ENCODE peak calls at places on chromosomes 7 and 10, in eight cellular contexts. O is cardiac muscle cell, K is progenitor cell of endocrine pancreas, C is iris pigment epithelial cell, U is occipital lobe, R is body of pancreas, W is WTC11, T is sciatic nerve. I is an unnamed sample.

GRCh38 chr10:101903827-101904520 is 60.4 kb upstream of the KCNIP2 start:
- DNase-seq in O (no peak), K (no peak), C (no peak), U (no peak), R (no peak), W (no peak), T (no peak), I (no peak)

GRCh38 chr7:91055219-91055618 is 209.0 kb upstream of the FZD1 start:
- DNase-seq in O (no peak), K (no peak), C (no peak), U (no peak), R (no peak), W (no peak), T (no peak), I (no peak)

GRCh38 chr7:117193564-117193963 is 129.3 kb downstream of the WNT2 start:
- DNase-seq in O (no peak), K (no peak), C (peak), U (no peak), R (no peak), W (no peak), T (no peak), I (no peak)

GRCh38 chr7:234712-235553 is 42.6 kb downstream of the FAM20C start:
- DNase-seq in O (no peak), K (no peak), C (no peak), U (no peak), R (peak), W (no peak), T (no peak), I (no peak)

GRCh38 chr7:104275900-104276299 is 52.5 kb upstream of the LHFPL3 start:
- DNase-seq in O (no peak), K (no peak), C (peak), U (no peak), R (no peak), W (no peak), T (no peak), I (no peak)

GRCh38 chr10:130341325-130341724 is 205.1 kb downstream of the GLRX3 start:
- DNase-seq in O (peak), K (peak), C (peak), U (no peak), R (peak), W (no peak), T (no peak), I (no peak)

GRCh38 chr10:7789390-7789789 is 1.4 kb downstream of the ATP5F1C start:
- DNase-seq in O (peak), K (no peak), C (peak), U (no peak), R (peak), W (no peak), T (no peak), I (peak)

GRCh38 chr7:73920406-73921134 is 59.6 kb downstream of the TMEM270 start:
- DNase-seq in O (no peak), K (no peak), C (no peak), U (no peak), R (no peak), W (no peak), T (no peak), I (no peak)

GRCh38 chr7:5699951-5700384 is 81.5 kb downstream of the RNF216 start:
- DNase-seq in O (no peak), K (no peak), C (peak), U (peak), R (peak), W (no peak), T (no peak), I (no peak)

GRCh38 chr10:72089618-72090017 is 1.3 kb upstream of the SPOCK2 start:
- DNase-seq in O (no peak), K (no peak), C (no peak), U (no peak), R (no peak), W (no peak), T (no peak), I (no peak)

GRCh38 chr10:50382576-50383023 is 131.3 kb upstream of the ASAH2 start:
- DNase-seq in O (no peak), K (no peak), C (no peak), U (no peak), R (no peak), W (no peak), T (no peak), I (no peak)

GRCh38 chr10:89337493-89337892 is 9.7 kb downstream of the IFIT3 start:
- DNase-seq in O (no peak), K (no peak), C (peak), U (no peak), R (no peak), W (no peak), T (no peak), I (peak)

GRCh38 chr7:368651-369475 is 78.9 kb downstream of the FOXL3 start:
- DNase-seq in O (no peak), K (no peak), C (no peak), U (no peak), R (no peak), W (no peak), T (no peak), I (no peak)